ENCODE peak calls at places on chromosomes 4 and X, in five cellular contexts. V is BJ, T is cardiac fibroblast, X is upper lobe of right lung, N is kidney epithelial cell. W is an unnamed sample.

GRCh38 chr4:115370012-115370411 is 256.6 kb upstream of the NDST4 start:
- DNase-seq in T (no peak), V (no peak), X (no peak), N (no peak), W (no peak)

GRCh38 chr4:15400911-15401671 is 26.7 kb upstream of the C1QTNF7 start:
- DNase-seq in N (no peak), V (peak; percentile 74), T (peak; percentile 92), X (peak; percentile 84), W (no peak)

GRCh38 chr4:94507708-94508107 is 56.0 kb downstream of the PDLIM5 start:
- DNase-seq in V (peak; percentile 62), X (no peak), T (peak; percentile 95), N (peak; percentile 68), W (peak; percentile 78)

GRCh38 chrX:114952696-114953095 is 64.7 kb downstream of the IL13RA2 start:
- DNase-seq in V (no peak), X (no peak), N (no peak), T (no peak), W (no peak)

GRCh38 chr4:6668391-6668790 is 25.3 kb upstream of the S100P start:
- DNase-seq in X (no peak), V (no peak), N (peak; percentile 51), T (peak; percentile 75), W (peak; percentile 32)

GRCh38 chr4:26058537-26058936 is 144.5 kb downstream of the SMIM20 start:
- DNase-seq in X (no peak), N (no peak), V (no peak), T (no peak), W (no peak)

GRCh38 chr4:64846417-64846816 is 437.2 kb upstream of the TECRL start:
- DNase-seq in X (no peak), T (no peak), N (no peak), V (no peak), W (no peak)

GRCh38 chr4:8478801-8479744 is 38.5 kb downstream of the TRMT44 start:
- DNase-seq in V (no peak), N (no peak), X (no peak), T (peak; percentile 3), W (no peak)

GRCh38 chr4:103634236-103634635 is 85.5 kb downstream of the TACR3 start:
- DNase-seq in V (no peak), T (no peak), X (no peak), N (no peak), W (no peak)

GRCh38 chr4:177190995-177191568 is 118.6 kb upstream of the NEIL3 start:
- DNase-seq in N (peak; percentile 32), X (no peak), V (no peak), T (peak; percentile 56), W (peak; percentile 53)

GRCh38 chr4:70177117-70177516 is 18.4 kb upstream of the ODAM start:
- DNase-seq in T (no peak), V (no peak), N (no peak), X (no peak), W (no peak)

GRCh38 chr4:66688674-66689073 is 856.6 kb downstream of the CENPC start:
- DNase-seq in T (peak; percentile 60), X (no peak), N (no peak), V (no peak), W (no peak)

GRCh38 chr4:180081072-180081471 is 2162.1 kb upstream of the TENM3 start:
- DNase-seq in N (no peak), T (no peak), V (no peak), X (no peak), W (no peak)

GRCh38 chr4:83753260-83753659 is 217.4 kb downstream of the GPAT3 start:
- DNase-seq in V (no peak), X (no peak), N (no peak), T (no peak), W (no peak)
- TF ChIP-seq CTCF in V (peak; percentile 17), X (no peak), N (no peak), T (no peak), W (peak; percentile 40)

GRCh38 chr4:108172231-108172779 is 3.6 kb upstream of the LEF1 start:
- DNase-seq in N (no peak), T (no peak), X (peak; percentile 67), V (no peak), W (no peak)
- H3K4me3 ChIP-seq in N (peak overlapping the region; percentile 42), T (peak overlapping the region; percentile 42), X (peak overlapping the region; percentile 68), V (peak overlapping the region; percentile 39), W (peak overlapping the region; percentile 63)

DNA sequence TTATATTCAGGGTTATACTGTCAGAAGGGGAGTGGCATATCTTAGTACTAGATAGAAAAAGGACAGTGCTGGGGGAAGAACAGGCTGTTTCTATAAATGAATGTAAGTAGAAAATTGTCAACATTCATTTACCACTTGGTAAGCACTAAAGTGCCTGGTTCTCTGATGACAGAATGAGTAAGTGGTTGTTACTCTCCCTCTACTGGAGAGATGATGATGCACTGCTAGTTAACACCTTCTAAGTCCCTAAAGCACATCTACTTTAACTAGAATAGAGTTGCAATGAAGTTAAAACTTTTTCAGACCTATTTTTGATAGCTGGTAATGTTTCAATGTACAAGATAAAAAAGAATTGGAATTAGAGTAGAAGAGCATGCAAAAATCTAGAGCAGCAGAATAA is 214.5 kb downstream of the KLHL4 start:
- DNase-seq in T (no peak), N (no peak), V (no peak), X (no peak), W (no peak)
- TF ChIP-seq CTCF in T (no peak), N (no peak), V (no peak), X (no peak), W (no peak)

GRCh38 chrX:154380787-154381186 is 1.7 kb downstream of the EMD start:
- DNase-seq in X (no peak), N (no peak), V (no peak), T (no peak), W (no peak)
- H3K4me3 ChIP-seq in X (peak overlapping the region; percentile 70), N (no peak overlapping the region), V (peak overlapping the region; percentile 69), T (peak overlapping the region; percentile 71), W (peak overlapping the region; percentile 73)

DNA sequence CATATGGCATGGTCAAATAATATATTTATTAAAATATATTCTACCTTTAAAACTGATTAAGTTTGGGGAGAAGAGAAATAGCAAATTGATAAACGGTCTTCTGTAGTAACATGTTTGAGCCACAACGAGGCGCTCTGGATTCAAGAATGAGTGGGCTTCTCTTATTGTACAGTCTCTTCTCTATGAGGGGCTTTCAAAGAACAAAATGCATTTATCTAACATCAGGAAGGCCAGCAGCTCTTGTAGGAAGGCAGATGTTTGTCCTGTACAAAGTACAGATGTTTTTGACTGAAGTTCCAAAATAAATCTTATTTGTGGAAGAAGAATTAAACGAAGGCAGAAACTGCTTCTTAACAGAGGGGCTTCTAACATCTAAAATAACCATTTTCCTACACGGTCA is 153.6 kb downstream of the RASL11B start:
- DNase-seq in V (no peak), X (no peak), N (no peak), T (peak; percentile 85), W (no peak)
- TF ChIP-seq CTCF in V (peak; percentile 81), X (peak; percentile 56), N (peak; percentile 67), T (peak; percentile 71), W (peak; percentile 73)

GRCh38 chrX:154323537-154323936 is 27.9 kb downstream of the TKTL1 start:
- DNase-seq in N (no peak), T (no peak), V (no peak), X (no peak), W (no peak)

GRCh38 chrX:154325541-154325940 is 29.9 kb downstream of the TKTL1 start:
- DNase-seq in T (peak; percentile 16), V (no peak), N (no peak), X (no peak), W (no peak)

GRCh38 chrX:154328646-154329045 is 33.1 kb downstream of the TKTL1 start:
- DNase-seq in V (no peak), N (no peak), X (no peak), T (no peak), W (no peak)

GRCh38 chrX:154329284-154329683 is 33.7 kb downstream of the TKTL1 start:
- DNase-seq in X (no peak), T (peak; percentile 25), V (no peak), N (no peak), W (no peak)

GRCh38 chrX:154327026-154327820 is 31.6 kb downstream of the TKTL1 start:
- DNase-seq in T (peak; percentile 18), N (no peak), V (no peak), X (no peak), W (no peak)
- H3K4me3 ChIP-seq in T (no peak overlapping the region), N (no peak overlapping the region), V (no peak overlapping the region), X (no peak overlapping the region), W (no peak overlapping the region)

DNA sequence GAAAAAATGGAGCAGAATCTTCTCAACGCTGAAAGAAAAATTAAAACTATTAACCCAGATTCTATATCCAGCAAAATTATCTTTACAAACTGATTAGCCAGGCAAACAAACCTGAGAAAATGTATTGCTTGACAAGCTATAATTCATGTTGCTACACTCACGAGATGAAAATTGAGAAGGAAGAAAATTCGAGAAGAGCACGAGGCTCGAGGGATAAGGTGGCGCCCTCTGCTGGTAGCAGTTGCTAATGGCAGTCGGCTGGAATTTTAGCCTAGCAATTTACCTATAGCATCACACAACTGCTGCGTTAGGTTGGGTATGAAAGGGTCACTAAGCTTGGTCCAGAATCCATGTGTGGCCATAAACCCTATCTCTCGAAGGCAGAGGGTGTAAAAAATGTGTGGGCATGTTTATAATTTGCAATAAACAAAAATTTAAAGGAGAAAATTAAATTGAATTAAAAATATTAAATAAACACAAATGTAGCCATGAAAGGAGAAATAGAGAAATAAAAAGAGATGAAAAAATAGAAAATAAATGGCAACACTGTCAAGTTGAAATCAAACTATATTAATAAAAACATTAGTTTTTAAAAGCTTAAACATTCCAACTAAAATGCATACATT is 126.6 kb downstream of the PPP4R3C start:
- DNase-seq in N (no peak), V (no peak), X (no peak), T (peak; percentile 25), W (no peak)
- TF ChIP-seq CTCF in N (peak; percentile 93), V (peak; percentile 40), X (peak; percentile 67), T (peak; percentile 67), W (peak; percentile 75)

GRCh38 chrX:8036914-8037313 is 109.7 kb upstream of the PNPLA4 start:
- DNase-seq in V (no peak), N (no peak), T (no peak), X (no peak), W (no peak)
- H3K4me3 ChIP-seq in V (no peak overlapping the region), N (no peak overlapping the region), T (no peak overlapping the region), X (no peak overlapping the region), W (no peak overlapping the region)

GRCh38 chr4:47485047-47485692 is at the start of gene ATP10D:
- DNase-seq in N (peak; percentile 70), X (peak; percentile 99), V (peak; percentile 64), T (peak; percentile 94), W (peak; percentile 64)
- TF ChIP-seq CTCF in N (no peak), X (no peak), V (peak; percentile 39), T (peak; percentile 16), W (peak; percentile 7)

W was measured in epithelial cell of proximal tubule.